ENCODE peak calls at places on chromosomes 5 and 9, in five cellular contexts. H is GM06990, J is heart left ventricle, Z is epithelial cell of esophagus, L is endothelial cell. M is an unnamed sample.

GRCh38 chr9:128048663-128049062 is 18.5 kb downstream of the NAIF1 start:
- DNase-seq in J (no peak), L (no peak), Z (no peak), H (no peak), M (no peak)

GRCh38 chr9:2837915-2838314 is 6.0 kb downstream of the PUM3 start:
- DNase-seq in Z (peak), J (no peak), H (no peak), L (no peak), M (no peak)

GRCh38 chr5:133421394-133421793 is 190.9 kb downstream of the FSTL4 start:
- DNase-seq in H (no peak), Z (peak), J (no peak), L (peak), M (peak)

GRCh38 chr5:63145167-63145566 is 566.5 kb downstream of the LRRC70 start:
- DNase-seq in H (no peak), J (no peak), Z (no peak), L (no peak), M (no peak)

GRCh38 chr5:157116483-157116954 is 7.7 kb upstream of the HAVCR2 start:
- DNase-seq in Z (no peak), L (no peak), J (no peak), H (peak), M (peak)

GRCh38 chr5:9058666-9059065 is 487.2 kb downstream of the SEMA5A start:
- DNase-seq in J (no peak), L (no peak), Z (peak), H (no peak), M (no peak)

GRCh38 chr5:114358329-114358728 is 3.5 kb upstream of the KCNN2 start:
- DNase-seq in J (no peak), Z (no peak), L (no peak), H (no peak), M (no peak)

GRCh38 chr9:78575791-78576190 is 278.9 kb downstream of the PSAT1 start:
- DNase-seq in J (no peak), H (no peak), Z (no peak), L (no peak), M (no peak)

GRCh38 chr5:174645677-174646076 is 78.7 kb upstream of the MSX2 start:
- DNase-seq in H (no peak), Z (no peak), L (no peak), J (no peak), M (no peak)

GRCh38 chr5:59768204-59769040 is 125.1 kb downstream of the PDE4D start:
- DNase-seq in L (peak), H (peak), Z (peak), J (peak), M (peak)

GRCh38 chr5:103973669-103974068 is 411.1 kb upstream of the NUDT12 start:
- DNase-seq in H (no peak), J (no peak), L (no peak), Z (peak), M (no peak)

GRCh38 chr5:171980729-171981128 is 25.7 kb downstream of the FBXW11 start:
- DNase-seq in H (no peak), L (no peak), J (no peak), Z (no peak), M (no peak)

GRCh38 chr5:151721812-151722391 is 35.2 kb upstream of the SPARC start:
- DNase-seq in L (no peak), Z (peak), J (no peak), H (no peak), M (no peak)

GRCh38 chr5:39605966-39606591 is 181.3 kb upstream of the DAB2 start:
- DNase-seq in H (no peak), L (no peak), Z (peak), J (no peak), M (no peak)

GRCh38 chr9:93186151-93186715 is 2.3 kb downstream of the WNK2 start:
- DNase-seq in H (no peak), J (peak), L (no peak), Z (no peak), M (no peak)

GRCh38 chr5:39843767-39844166 is 419.0 kb upstream of the DAB2 start:
- DNase-seq in H (no peak), J (no peak), L (no peak), Z (peak), M (no peak)

GRCh38 chr9:124399999-124400940 is 15.0 kb downstream of the PSMB7 start:
- DNase-seq in L (no peak), H (no peak), Z (peak), J (no peak), M (no peak)

GRCh38 chr5:73418244-73418691 is 30.3 kb downstream of the FOXD1 start:
- DNase-seq in Z (peak), H (no peak), J (no peak), L (no peak), M (no peak)

GRCh38 chr9:119412399-119412798 is 43.2 kb upstream of the BRINP1 start:
- DNase-seq in L (no peak), H (no peak), Z (no peak), J (no peak), M (no peak)

GRCh38 chr5:54956922-54957321 is 28.5 kb downstream of the ESM1 start:
- DNase-seq in H (no peak), L (no peak), J (no peak), Z (no peak), M (no peak)

GRCh38 chr5:54965806-54966205 is 19.6 kb downstream of the ESM1 start:
- DNase-seq in Z (no peak), H (no peak), J (no peak), L (no peak), M (no peak)

GRCh38 chr5:54964405-54964804 is 21.0 kb downstream of the ESM1 start:
- DNase-seq in J (no peak), Z (no peak), L (no peak), H (no peak), M (no peak)

DNA sequence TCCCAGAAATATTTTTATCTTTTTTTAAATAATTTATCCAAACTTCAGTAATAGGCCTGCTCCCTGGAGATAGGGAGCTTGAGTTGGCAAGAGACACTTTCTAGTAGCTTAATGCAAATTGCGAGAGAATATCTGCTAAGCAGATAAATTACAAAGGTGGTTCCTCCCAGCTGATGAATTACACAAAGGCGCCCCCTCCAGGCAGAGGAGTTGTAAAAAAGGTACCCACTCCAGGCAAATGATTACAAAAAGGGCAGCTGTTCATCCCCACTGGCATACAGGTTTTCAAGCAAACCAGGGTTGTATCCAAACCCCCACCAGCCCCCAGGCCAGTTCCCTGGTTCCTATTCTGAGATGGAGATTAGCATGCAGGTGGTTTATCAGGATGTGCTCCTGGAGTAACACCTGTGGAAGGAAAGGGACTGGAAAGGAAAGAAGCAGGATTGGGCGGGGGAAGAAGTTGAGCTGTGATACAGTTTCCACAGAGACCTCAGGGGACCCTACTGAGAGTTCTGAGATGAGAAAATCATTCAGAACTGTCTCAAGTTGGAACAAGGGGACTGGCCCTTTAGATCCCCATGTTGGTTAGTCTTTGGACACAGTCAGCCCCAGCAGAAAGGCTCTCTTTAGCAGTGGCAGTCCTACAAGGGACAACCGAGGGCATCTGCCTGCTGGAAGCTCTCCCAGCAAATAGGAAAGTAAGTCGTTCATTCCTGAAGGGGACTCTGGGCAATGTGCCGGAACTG is 25.5 kb downstream of the ESM1 start:
- DNase-seq in J (no peak), H (no peak), L (peak), Z (peak), M (no peak)
- TF ChIP-seq CTCF in J (no peak), H (peak), L (peak), Z (peak), M (no peak)

GRCh38 chr5:138702166-138702826 is 50.9 kb upstream of the CTNNA1 start:
- DNase-seq in J (no peak), H (no peak), L (no peak), Z (no peak), M (no peak)
- TF ChIP-seq CTCF in J (no peak), H (no peak), L (no peak), Z (no peak), M (no peak)

GRCh38 chr9:12771891-12772290 is 2.9 kb upstream of the LURAP1L start:
- DNase-seq in J (no peak), L (no peak), H (no peak), Z (peak), M (no peak)
- TF ChIP-seq CTCF in J (no peak), L (no peak), H (no peak), Z (no peak), M (no peak)

DNA sequence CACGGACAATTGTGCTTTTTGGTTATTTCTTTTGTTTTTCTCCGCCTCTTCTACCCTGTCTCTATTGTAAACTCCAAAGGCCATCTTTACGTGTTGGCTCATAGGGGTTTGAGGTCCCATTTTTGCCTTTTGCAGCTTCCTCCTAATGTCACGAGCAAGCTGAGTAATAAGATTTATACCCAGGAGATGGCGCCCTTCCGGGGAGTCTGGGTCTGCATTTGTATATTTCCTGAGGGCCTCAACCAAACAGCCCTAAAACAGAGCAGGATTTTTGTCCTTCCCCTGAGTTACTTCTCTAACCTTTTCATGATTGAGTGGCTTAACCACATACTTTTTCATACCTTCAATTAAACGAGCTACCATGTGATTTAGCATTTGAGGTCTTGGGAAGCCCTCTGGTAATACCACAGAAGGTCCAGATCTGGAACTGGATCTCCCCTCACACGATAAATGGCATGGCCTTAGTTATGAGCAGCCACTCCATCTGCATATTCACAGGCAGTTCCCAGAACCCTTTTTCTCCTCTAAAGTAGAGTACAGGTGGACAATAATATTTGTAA is 11.2 kb upstream of the CFAP95 start:
- DNase-seq in J (no peak), L (peak), H (no peak), Z (peak), M (peak)
- TF ChIP-seq CTCF in J (no peak), L (peak), H (peak), Z (peak), M (no peak)

M was measured in GM10248.